ENCODE peak calls at places on chromosomes 11 and 22, in ten cellular contexts. U is fibroblast of lung, G is A549, N is GM12865, Y is Peyer's patch, A is AG09309, V is HFFc6, R is AG04450, C is tibial nerve, L is astrocyte of the spinal cord. I is an unnamed sample.

GRCh38 chr22:42581762-42582716 is 28.3 kb downstream of the SERHL2 start:
- DNase-seq in U (peak), G (peak), N (peak), Y (peak), A (no peak), V (peak), R (no peak), C (peak), L (peak), I (peak)

GRCh38 chr11:10488121-10488580 is 33.1 kb downstream of the AMPD3 start:
- DNase-seq in U (peak), G (no peak), N (peak), Y (peak), A (no peak), V (no peak), R (no peak), C (no peak), L (no peak), I (no peak)

GRCh38 chr11:83656931-83657330 is 370.8 kb upstream of the CCDC90B start:
- DNase-seq in U (peak), G (no peak), N (no peak), Y (no peak), A (no peak), V (no peak), R (no peak), C (no peak), L (no peak), I (peak)

GRCh38 chr11:73963861-73964260 is 13.0 kb downstream of the DNAJB13 start:
- DNase-seq in U (no peak), G (no peak), N (no peak), Y (no peak), A (no peak), V (no peak), R (no peak), C (no peak), L (no peak), I (no peak)

GRCh38 chr11:40417627-40418026 is 1041.8 kb downstream of the LRRC4C start:
- DNase-seq in U (no peak), G (no peak), N (no peak), Y (no peak), A (no peak), V (no peak), R (no peak), C (no peak), L (no peak), I (peak)

GRCh38 chr22:46911341-46911740 is 148.9 kb downstream of the TBC1D22A start:
- DNase-seq in U (no peak), G (no peak), N (no peak), Y (no peak), A (no peak), V (no peak), R (no peak), C (no peak), L (no peak), I (no peak)

GRCh38 chr11:87473174-87473573 is 435.4 kb downstream of the TMEM135 start:
- DNase-seq in U (peak), G (no peak), N (no peak), Y (no peak), A (peak), V (peak), R (peak), C (no peak), L (peak), I (peak)

GRCh38 chr11:1761110-1761856 is 2.4 kb downstream of the CTSD start:
- DNase-seq in U (no peak), G (no peak), N (no peak), Y (no peak), A (no peak), V (no peak), R (no peak), C (no peak), L (no peak), I (no peak)

GRCh38 chr11:69312418-69313399 is 18.8 kb downstream of the MYEOV start:
- DNase-seq in U (peak), G (no peak), N (no peak), Y (no peak), A (no peak), V (no peak), R (no peak), C (no peak), L (no peak), I (peak)

GRCh38 chr22:24871611-24872205 is 65.7 kb downstream of the SGSM1 start:
- DNase-seq in U (peak), G (no peak), N (no peak), Y (no peak), A (no peak), V (no peak), R (no peak), C (no peak), L (no peak), I (no peak)

GRCh38 chr11:74025467-74026166 is 16.7 kb upstream of the UCP3 start:
- DNase-seq in U (peak), G (no peak), N (no peak), Y (no peak), A (no peak), V (peak), R (no peak), C (no peak), L (peak), I (no peak)

GRCh38 chr22:30005213-30005857 is 74.9 kb upstream of the HORMAD2 start:
- DNase-seq in U (peak), G (peak), N (peak), Y (peak), A (no peak), V (peak), R (no peak), C (peak), L (peak), I (peak)

GRCh38 chr22:29994941-29995340 is 85.3 kb upstream of the HORMAD2 start:
- DNase-seq in U (peak), G (no peak), N (no peak), Y (no peak), A (no peak), V (no peak), R (no peak), C (no peak), L (peak), I (peak)

GRCh38 chr11:19711911-19712280 is 741 bp upstream of the NAV2 start:
- DNase-seq in U (no peak), G (no peak), N (peak), Y (no peak), A (no peak), V (no peak), R (no peak), C (no peak), L (no peak), I (no peak)

GRCh38 chr22:29947410-29948387 is 64.7 kb downstream of the MTMR3 start:
- DNase-seq in U (peak), G (no peak), N (no peak), Y (no peak), A (no peak), V (no peak), R (no peak), C (no peak), L (peak), I (peak)

GRCh38 chr11:44467413-44467812 is 98.0 kb upstream of the CD82 start:
- DNase-seq in U (no peak), G (no peak), N (no peak), Y (no peak), A (no peak), V (no peak), R (no peak), C (no peak), L (no peak), I (no peak)

GRCh38 chr11:131349368-131350086 is 20.9 kb upstream of the NTM start:
- DNase-seq in U (no peak), G (no peak), N (no peak), Y (no peak), A (no peak), V (no peak), R (no peak), C (no peak), L (no peak), I (no peak)

DNA sequence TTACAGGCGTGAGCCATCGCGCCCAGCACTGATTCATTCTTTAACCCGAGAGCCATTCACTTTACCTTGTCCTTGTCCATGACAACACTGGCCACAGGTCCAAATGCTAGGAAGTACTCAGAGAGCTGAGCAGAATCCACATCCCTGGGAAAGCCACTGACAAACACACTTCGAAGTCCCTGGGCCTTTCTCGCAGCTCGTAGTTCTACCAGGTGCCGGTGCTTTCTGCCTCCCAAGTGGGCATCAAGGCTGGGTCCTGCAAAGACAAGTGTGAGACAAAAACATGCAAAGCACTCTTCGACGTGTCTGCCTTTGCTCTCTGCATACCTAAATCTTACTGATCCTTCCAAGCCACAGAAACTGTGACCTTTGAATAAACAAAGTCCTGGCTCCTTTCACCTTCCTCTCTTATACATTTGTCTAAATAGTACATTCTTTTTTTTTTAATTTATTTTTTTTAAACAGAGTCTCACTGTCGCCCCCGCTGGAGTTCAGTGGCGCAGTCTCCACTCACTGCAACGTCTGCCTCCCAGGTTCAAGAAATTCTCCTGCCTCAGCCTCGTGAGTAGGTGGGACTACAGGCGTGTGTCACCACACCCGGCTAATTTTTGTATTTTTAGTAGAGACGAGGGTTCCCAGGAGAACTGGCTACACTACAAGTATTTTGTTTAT is 2.2 kb downstream of the TUT1 start:
- DNase-seq in U (no peak), G (no peak), N (no peak), Y (no peak), A (no peak), V (peak), R (no peak), C (no peak), L (no peak), I (no peak)
- TF ChIP-seq CTCF in U (peak), G (peak), N (peak), Y (no peak), A (peak), V (peak), R (peak), C (no peak), L (peak), I (peak)

DNA sequence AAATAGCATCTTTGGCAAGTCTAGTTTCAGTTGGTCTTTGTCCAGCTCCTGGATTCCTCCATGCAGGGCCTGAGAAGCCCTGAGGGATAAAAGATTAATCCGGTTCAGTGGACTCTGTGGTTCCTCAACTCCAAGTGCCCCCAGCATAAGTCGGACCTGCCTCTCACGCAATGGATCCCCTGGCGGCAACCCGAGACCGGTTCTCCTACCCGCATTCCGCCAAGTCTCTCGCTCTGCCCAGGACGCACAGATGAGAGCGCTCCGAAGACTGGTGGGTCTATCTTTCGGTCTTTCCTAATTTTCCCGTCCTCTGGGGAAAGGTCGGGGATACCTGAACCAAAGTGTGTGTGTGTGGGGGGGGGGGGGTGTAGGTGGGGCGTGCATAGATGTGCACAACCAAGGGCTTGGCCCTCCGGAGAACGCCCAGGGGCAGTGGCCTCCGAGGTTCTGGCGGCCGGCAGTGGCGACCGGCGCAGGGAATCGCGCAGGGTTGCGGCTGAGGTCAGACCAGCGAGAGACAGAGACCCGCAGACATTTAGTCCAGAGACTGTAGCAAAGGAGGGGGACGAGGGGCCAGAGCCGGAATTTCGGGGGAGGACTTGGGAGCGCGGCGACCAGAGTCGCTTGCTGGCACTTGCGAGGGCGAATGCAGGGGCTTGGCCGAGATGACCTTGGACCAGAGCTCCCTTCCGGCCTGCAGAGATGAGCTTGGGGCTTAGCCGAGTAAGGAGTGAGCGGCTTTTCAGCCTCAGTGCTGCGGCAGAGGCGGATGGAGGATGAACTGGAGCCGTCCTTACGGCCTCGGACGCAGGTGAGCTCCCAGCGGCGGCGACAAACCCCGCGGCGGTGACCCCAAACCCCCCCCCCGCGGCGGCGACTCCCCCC is 712 bp upstream of the SLC2A11 start:
- DNase-seq in U (peak), G (peak), N (peak), Y (peak), A (no peak), V (peak), R (no peak), C (no peak), L (peak), I (peak)
- TF ChIP-seq CTCF in U (no peak), G (no peak), N (no peak), Y (no peak), A (peak), V (no peak), R (peak), C (no peak), L (no peak), I (peak)

GRCh38 chr22:44972363-44973083 is 37.3 kb downstream of the PHF21B start:
- DNase-seq in U (peak), G (no peak), N (peak), Y (no peak), A (no peak), V (no peak), R (no peak), C (no peak), L (no peak), I (peak)

GRCh38 chr22:44973829-44974228 is 36.0 kb downstream of the PHF21B start:
- DNase-seq in U (no peak), G (no peak), N (no peak), Y (no peak), A (no peak), V (no peak), R (no peak), C (no peak), L (no peak), I (no peak)

GRCh38 chr22:44971651-44972362 is 38.0 kb downstream of the PHF21B start:
- DNase-seq in U (no peak), G (no peak), N (no peak), Y (no peak), A (no peak), V (no peak), R (no peak), C (no peak), L (no peak), I (no peak)

GRCh38 chr22:44979154-44979553 is 30.7 kb downstream of the PHF21B start:
- DNase-seq in U (no peak), G (no peak), N (no peak), Y (no peak), A (no peak), V (no peak), R (no peak), C (no peak), L (no peak), I (no peak)

GRCh38 chr22:44975444-44976262 is 34.2 kb downstream of the PHF21B start:
- DNase-seq in U (peak), G (peak), N (peak), Y (peak), A (peak), V (peak), R (peak), C (peak), L (peak), I (peak)
- TF ChIP-seq CTCF in U (peak), G (peak), N (peak), Y (peak), A (peak), V (peak), R (peak), C (peak), L (peak), I (peak)

DNA sequence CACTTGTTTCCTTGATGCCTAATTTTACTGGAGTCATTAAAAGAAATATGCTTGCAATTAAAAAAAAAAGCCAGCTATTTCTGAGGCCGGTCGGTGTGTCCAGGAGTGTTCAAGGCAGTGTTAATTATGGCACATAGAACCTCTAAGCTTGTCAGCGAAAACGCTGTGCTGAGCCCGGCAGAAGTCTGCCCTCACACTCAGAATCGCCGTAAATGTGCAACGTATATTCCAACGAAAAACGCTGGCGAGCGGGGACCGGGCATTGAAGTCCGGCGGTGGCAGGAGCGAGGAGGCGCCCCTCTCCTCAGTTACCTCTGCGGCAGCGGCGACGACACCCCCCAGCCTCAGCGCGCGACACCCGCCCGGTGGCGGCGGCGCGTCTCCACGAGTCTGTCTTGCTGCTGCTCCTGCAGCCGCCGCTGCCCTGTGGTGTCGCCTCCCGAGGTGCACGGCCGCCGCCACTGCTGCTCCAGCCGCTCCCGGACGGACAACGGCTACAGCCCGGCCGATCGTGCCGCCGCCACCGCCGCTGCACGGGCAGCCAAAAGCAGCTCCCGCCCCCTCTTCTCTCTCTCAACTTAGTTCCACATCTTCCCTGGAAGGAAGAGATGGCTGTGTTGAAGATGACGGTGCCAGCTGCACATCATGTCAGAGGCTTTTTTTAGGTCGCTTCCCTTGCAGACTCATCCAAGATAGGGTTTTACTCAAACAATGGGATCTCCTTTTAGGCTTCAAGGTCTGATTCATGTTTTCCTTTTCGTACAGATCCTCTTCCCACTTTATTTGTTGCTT is 56.0 kb downstream of the JAM3 start:
- DNase-seq in U (peak), G (no peak), N (no peak), Y (peak), A (no peak), V (peak), R (no peak), C (no peak), L (peak), I (peak)
- TF ChIP-seq CTCF in U (no peak), G (no peak), N (no peak), Y (no peak), A (no peak), V (no peak), R (no peak), C (no peak), L (no peak), I (no peak)

DNA sequence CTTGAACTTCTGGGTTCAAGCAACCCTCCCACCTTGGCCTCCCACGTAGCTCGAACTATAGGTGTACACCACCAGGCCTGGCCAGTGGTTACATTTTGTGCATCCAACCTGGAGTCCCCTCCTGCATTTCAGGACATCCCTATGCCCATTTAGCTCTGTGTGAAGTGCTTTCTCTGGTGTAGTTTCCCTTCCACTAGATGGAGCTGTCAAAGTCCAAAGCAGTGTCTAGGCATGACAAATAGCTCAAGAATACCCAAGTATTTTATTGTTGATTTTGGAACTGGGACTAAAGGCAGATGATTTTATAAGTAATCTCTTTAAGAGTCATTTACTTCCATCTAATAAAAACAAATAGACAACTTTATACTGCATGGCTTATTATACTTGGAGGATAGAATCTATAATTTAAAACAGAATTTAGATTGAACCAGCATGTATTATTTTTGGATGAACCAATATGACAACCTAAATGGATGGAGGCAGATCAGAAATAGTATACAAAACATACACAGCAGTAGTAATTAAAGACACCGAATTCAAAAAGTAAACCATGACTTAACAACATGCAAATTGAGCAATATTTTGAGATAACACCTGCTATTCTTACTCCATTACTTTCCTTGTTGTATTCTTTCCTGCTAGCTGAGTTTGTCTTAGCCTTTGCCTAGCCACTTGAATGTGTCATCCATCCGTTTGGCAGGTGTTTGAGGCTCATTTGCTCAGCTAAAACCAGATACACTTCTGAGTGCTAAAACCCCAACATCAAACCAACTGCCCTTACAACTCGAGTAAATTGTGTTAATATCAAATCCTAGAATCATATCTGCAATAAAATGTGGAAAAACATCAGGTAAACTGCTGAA is 37.7 kb downstream of the EIF4ENIF1 start:
- DNase-seq in U (peak), G (peak), N (peak), Y (no peak), A (peak), V (peak), R (peak), C (no peak), L (peak), I (peak)
- TF ChIP-seq CTCF in U (peak), G (peak), N (peak), Y (peak), A (peak), V (peak), R (peak), C (no peak), L (peak), I (peak)

I was measured in fibroblast of the aortic adventitia.